ENCODE peak calls at places on chromosomes 16 and 17, in five cellular contexts. One of them, this sample, is unnamed.

GRCh38 chr17:13114601-13115024 is 96.8 kb upstream of the ELAC2 start:
- DNase-seq in neural progenitor cell: peak; percentile 87
- DNase-seq in cardiac muscle cell: peak; percentile 62
- DNase-seq in thoracic aorta: no peak
- DNase-seq in epithelial cell of prostate: no peak
- DNase-seq in this sample: peak; percentile 89

GRCh38 chr16:8855051-8855786 is 13.6 kb downstream of the CARHSP1 start:
- DNase-seq in neural progenitor cell: no peak
- DNase-seq in cardiac muscle cell: no peak
- DNase-seq in thoracic aorta: no peak
- DNase-seq in epithelial cell of prostate: no peak
- DNase-seq in this sample: no peak

GRCh38 chr17:80724723-80725388 is 180.2 kb downstream of the RPTOR start:
- DNase-seq in neural progenitor cell: no peak
- DNase-seq in cardiac muscle cell: peak; percentile 79
- DNase-seq in thoracic aorta: no peak
- DNase-seq in epithelial cell of prostate: no peak
- DNase-seq in this sample: no peak

GRCh38 chr16:81600275-81600674 is 155.7 kb downstream of the CMIP start:
- DNase-seq in neural progenitor cell: peak; percentile 35
- DNase-seq in cardiac muscle cell: peak; percentile 71
- DNase-seq in thoracic aorta: no peak
- DNase-seq in epithelial cell of prostate: no peak
- DNase-seq in this sample: no peak

GRCh38 chr16:85139888-85140339 is 27.6 kb upstream of the CIBAR2 start:
- DNase-seq in neural progenitor cell: no peak
- DNase-seq in cardiac muscle cell: no peak
- DNase-seq in thoracic aorta: no peak
- DNase-seq in epithelial cell of prostate: no peak
- DNase-seq in this sample: no peak

GRCh38 chr16:2450975-2451381 is 8.9 kb upstream of the TEDC2 start:
- DNase-seq in neural progenitor cell: no peak
- DNase-seq in cardiac muscle cell: no peak
- DNase-seq in thoracic aorta: no peak
- DNase-seq in epithelial cell of prostate: no peak
- DNase-seq in this sample: no peak

GRCh38 chr16:75198135-75198600 is 8.8 kb downstream of the CTRB2 start:
- DNase-seq in neural progenitor cell: no peak
- DNase-seq in cardiac muscle cell: peak; percentile 80
- DNase-seq in thoracic aorta: no peak
- DNase-seq in epithelial cell of prostate: no peak
- DNase-seq in this sample: peak; percentile 46

GRCh38 chr17:1004769-1005295 is 7.9 kb downstream of the TIMM22 start:
- DNase-seq in neural progenitor cell: no peak
- DNase-seq in cardiac muscle cell: no peak
- DNase-seq in thoracic aorta: no peak
- DNase-seq in epithelial cell of prostate: no peak
- DNase-seq in this sample: no peak

GRCh38 chr16:50558913-50559312 is 10.7 kb downstream of the NKD1 start:
- DNase-seq in neural progenitor cell: no peak
- DNase-seq in cardiac muscle cell: no peak
- DNase-seq in thoracic aorta: no peak
- DNase-seq in epithelial cell of prostate: no peak
- DNase-seq in this sample: no peak

GRCh38 chr17:49546546-49547535 is 28.8 kb upstream of the NXPH3 start:
- DNase-seq in neural progenitor cell: peak; percentile 81
- DNase-seq in cardiac muscle cell: no peak
- DNase-seq in thoracic aorta: no peak
- DNase-seq in epithelial cell of prostate: no peak
- DNase-seq in this sample: peak; percentile 61

GRCh38 chr16:14186007-14186953 is 115.2 kb downstream of the MRTFB start:
- DNase-seq in neural progenitor cell: peak; percentile 74
- DNase-seq in cardiac muscle cell: peak; percentile 85
- DNase-seq in thoracic aorta: peak; percentile 10
- DNase-seq in epithelial cell of prostate: no peak
- DNase-seq in this sample: peak; percentile 73

GRCh38 chr17:57603978-57604377 is 141.1 kb downstream of the CCDC182 start:
- DNase-seq in neural progenitor cell: no peak
- DNase-seq in cardiac muscle cell: no peak
- DNase-seq in thoracic aorta: no peak
- DNase-seq in epithelial cell of prostate: no peak
- DNase-seq in this sample: no peak

GRCh38 chr16:88815901-88816589 is 4.3 kb upstream of the APRT start:
- DNase-seq in neural progenitor cell: peak; percentile 72
- DNase-seq in cardiac muscle cell: peak; percentile 22
- DNase-seq in thoracic aorta: no peak
- DNase-seq in epithelial cell of prostate: no peak
- DNase-seq in this sample: peak; percentile 91

GRCh38 chr16:25141648-25142047 is 30.1 kb downstream of the LCMT1 start:
- DNase-seq in neural progenitor cell: no peak
- DNase-seq in cardiac muscle cell: peak; percentile 58
- DNase-seq in thoracic aorta: no peak
- DNase-seq in epithelial cell of prostate: no peak
- DNase-seq in this sample: no peak

GRCh38 chr16:25148568-25149215 is 37.1 kb downstream of the LCMT1 start:
- DNase-seq in neural progenitor cell: peak; percentile 58
- DNase-seq in cardiac muscle cell: no peak
- DNase-seq in thoracic aorta: no peak
- DNase-seq in epithelial cell of prostate: no peak
- DNase-seq in this sample: peak; percentile 86

GRCh38 chr16:25140459-25140858 is 28.9 kb downstream of the LCMT1 start:
- DNase-seq in neural progenitor cell: no peak
- DNase-seq in cardiac muscle cell: no peak
- DNase-seq in thoracic aorta: no peak
- DNase-seq in epithelial cell of prostate: no peak
- DNase-seq in this sample: no peak

GRCh38 chr16:25138130-25138529 is 26.6 kb downstream of the LCMT1 start:
- DNase-seq in neural progenitor cell: no peak
- DNase-seq in cardiac muscle cell: no peak
- DNase-seq in thoracic aorta: no peak
- DNase-seq in epithelial cell of prostate: no peak
- DNase-seq in this sample: no peak

DNA sequence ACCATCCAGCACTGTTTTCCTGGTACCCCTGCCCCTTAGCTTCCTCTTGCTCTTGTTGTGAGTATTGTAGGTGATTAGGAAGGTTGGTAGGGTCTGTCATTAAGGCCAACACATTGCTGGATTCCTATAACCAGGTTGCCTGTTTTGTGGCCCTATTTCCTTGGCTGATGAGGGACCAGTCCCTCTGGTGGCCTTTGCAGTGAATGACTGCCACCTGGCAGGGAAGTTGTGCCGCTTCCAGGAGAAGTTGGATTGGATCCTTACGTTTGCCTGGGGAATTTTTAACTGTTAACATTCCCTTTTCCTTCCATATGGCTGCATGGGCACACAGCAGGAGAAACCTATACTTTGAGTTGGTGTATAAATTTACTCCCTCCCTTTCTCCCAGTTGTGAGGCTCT is 32.4 kb downstream of the LCMT1 start:
- DNase-seq in neural progenitor cell: peak; percentile 26
- DNase-seq in cardiac muscle cell: no peak
- DNase-seq in thoracic aorta: no peak
- DNase-seq in epithelial cell of prostate: no peak
- DNase-seq in this sample: peak; percentile 71
- H3K27ac ChIP-seq in neural progenitor cell: no peak overlapping the region
- H3K27ac ChIP-seq in cardiac muscle cell: no peak overlapping the region
- H3K27ac ChIP-seq in thoracic aorta: no peak overlapping the region
- H3K27ac ChIP-seq in epithelial cell of prostate: no peak overlapping the region
- H3K27ac ChIP-seq in this sample: no peak overlapping the region

DNA sequence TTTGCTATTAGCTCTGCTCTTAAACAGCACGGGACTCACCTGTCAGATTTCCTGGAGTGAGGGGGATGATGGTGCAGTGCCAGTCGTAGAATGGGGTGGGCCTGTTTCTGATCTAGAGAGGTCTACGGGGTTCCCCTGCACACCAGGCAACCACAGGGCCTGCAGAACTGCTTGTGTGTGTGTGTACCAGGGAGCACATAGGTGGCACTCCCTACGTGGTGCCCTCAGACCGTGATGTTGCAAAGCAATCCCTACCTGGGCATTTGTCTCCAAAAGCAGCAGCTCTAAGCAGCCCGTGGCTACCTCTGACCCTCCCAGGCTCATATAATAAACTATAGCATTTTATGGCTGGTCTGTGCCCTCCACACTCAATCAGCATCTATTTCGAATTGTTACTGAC is 38.5 kb downstream of the MPRIP start:
- DNase-seq in neural progenitor cell: no peak
- DNase-seq in cardiac muscle cell: no peak
- DNase-seq in thoracic aorta: no peak
- DNase-seq in epithelial cell of prostate: no peak
- DNase-seq in this sample: no peak
- H3K27ac ChIP-seq in neural progenitor cell: no peak overlapping the region
- H3K27ac ChIP-seq in cardiac muscle cell: no peak overlapping the region
- H3K27ac ChIP-seq in thoracic aorta: no peak overlapping the region
- H3K27ac ChIP-seq in epithelial cell of prostate: no peak overlapping the region
- H3K27ac ChIP-seq in this sample: no peak overlapping the region

GRCh38 chr17:79644617-79645016 is 33.8 kb upstream of the RBFOX3 start:
- DNase-seq in neural progenitor cell: no peak
- DNase-seq in cardiac muscle cell: no peak
- DNase-seq in thoracic aorta: no peak
- DNase-seq in epithelial cell of prostate: no peak
- DNase-seq in this sample: no peak

GRCh38 chr17:79645777-79646088 is 34.9 kb upstream of the RBFOX3 start:
- DNase-seq in neural progenitor cell: no peak
- DNase-seq in cardiac muscle cell: no peak
- DNase-seq in thoracic aorta: no peak
- DNase-seq in epithelial cell of prostate: no peak
- DNase-seq in this sample: peak; percentile 31

GRCh38 chr17:79646721-79647455 is 36.0 kb upstream of the RBFOX3 start:
- DNase-seq in neural progenitor cell: no peak
- DNase-seq in cardiac muscle cell: no peak
- DNase-seq in thoracic aorta: no peak
- DNase-seq in epithelial cell of prostate: no peak
- DNase-seq in this sample: peak; percentile 32

GRCh38 chr17:79647456-79647915 is 36.6 kb upstream of the RBFOX3 start:
- DNase-seq in neural progenitor cell: no peak
- DNase-seq in cardiac muscle cell: no peak
- DNase-seq in thoracic aorta: no peak
- DNase-seq in epithelial cell of prostate: no peak
- DNase-seq in this sample: no peak

DNA sequence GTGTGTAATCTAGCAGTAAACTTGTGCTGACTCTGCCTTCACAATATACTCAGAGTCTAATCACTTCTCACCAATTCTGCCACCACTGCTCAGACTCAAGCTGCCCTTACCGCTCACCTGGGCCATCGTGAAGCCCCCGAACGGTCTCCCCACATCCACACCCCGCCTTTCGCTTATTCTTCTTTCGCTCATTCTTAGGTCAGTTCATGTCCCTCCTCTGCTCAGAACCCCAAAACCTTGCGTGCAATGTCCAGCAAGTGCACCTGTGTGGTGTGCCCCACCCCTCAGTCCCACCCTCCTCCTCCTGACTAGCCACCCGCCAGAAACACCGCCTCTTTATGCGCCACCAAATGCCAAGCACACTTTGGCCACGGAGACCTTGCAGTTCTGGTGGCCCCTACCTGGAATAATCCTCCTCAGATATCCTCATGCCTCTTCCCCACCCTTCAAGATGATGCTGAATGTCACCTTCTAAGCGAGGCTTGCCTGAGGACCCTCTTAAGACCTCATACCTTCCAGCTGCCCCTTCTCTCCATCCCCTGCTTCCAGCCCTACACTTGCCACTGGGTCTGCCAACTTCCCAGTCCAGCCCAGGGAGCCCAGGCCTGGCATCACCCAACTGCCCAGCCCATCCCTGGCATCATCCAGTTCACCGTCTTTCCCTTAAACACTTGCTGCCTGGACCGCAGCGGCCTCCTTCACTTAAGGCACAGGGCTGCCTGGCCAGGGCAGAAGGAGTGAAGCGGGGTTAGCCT is 34.3 kb upstream of the RBFOX3 start:
- DNase-seq in neural progenitor cell: no peak
- DNase-seq in cardiac muscle cell: no peak
- DNase-seq in thoracic aorta: no peak
- DNase-seq in epithelial cell of prostate: no peak
- DNase-seq in this sample: peak; percentile 36
- H3K27ac ChIP-seq in neural progenitor cell: no peak overlapping the region
- H3K27ac ChIP-seq in cardiac muscle cell: no peak overlapping the region
- H3K27ac ChIP-seq in thoracic aorta: no peak overlapping the region
- H3K27ac ChIP-seq in epithelial cell of prostate: no peak overlapping the region
- H3K27ac ChIP-seq in this sample: no peak overlapping the region

GRCh38 chr17:51044964-51045363 is 75.7 kb downstream of the SPAG9 start:
- DNase-seq in neural progenitor cell: peak; percentile 34
- DNase-seq in cardiac muscle cell: peak; percentile 27
- DNase-seq in thoracic aorta: no peak
- DNase-seq in epithelial cell of prostate: no peak
- DNase-seq in this sample: peak; percentile 62
- H3K27ac ChIP-seq in neural progenitor cell: peak overlapping the region; percentile 98
- H3K27ac ChIP-seq in cardiac muscle cell: no peak overlapping the region
- H3K27ac ChIP-seq in thoracic aorta: no peak overlapping the region
- H3K27ac ChIP-seq in epithelial cell of prostate: no peak overlapping the region
- H3K27ac ChIP-seq in this sample: no peak overlapping the region

GRCh38 chr17:6476834-6477210 is 32.6 kb downstream of the PIMREG start:
- DNase-seq in neural progenitor cell: no peak
- DNase-seq in cardiac muscle cell: no peak
- DNase-seq in thoracic aorta: no peak
- DNase-seq in epithelial cell of prostate: no peak
- DNase-seq in this sample: no peak
- H3K27ac ChIP-seq in neural progenitor cell: no peak overlapping the region
- H3K27ac ChIP-seq in cardiac muscle cell: no peak overlapping the region
- H3K27ac ChIP-seq in thoracic aorta: no peak overlapping the region
- H3K27ac ChIP-seq in epithelial cell of prostate: no peak overlapping the region
- H3K27ac ChIP-seq in this sample: no peak overlapping the region

DNA sequence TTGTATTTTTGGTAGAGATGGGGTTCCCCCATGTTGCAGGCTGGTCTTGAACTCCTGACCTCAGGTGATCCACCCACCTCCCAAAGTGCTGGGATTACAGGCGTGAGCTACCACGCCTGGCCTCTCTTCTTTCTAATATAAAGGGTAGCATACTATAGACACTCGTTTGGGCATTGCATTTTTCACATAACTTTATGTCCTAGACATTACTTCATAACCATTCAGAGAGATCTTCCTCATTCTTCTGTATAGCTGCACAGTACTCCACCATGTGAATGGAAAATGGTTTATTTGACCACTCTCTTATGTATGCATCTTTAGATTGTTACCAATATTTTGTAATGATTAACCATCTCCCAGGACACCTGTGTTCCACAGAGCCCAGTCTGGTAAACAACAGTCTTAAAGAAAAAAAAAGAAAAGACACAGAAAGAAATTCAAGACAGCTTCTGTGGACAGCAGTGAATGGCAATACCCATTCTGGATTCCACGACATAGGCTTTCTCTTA is 42.1 kb downstream of the TK2 start:
- DNase-seq in neural progenitor cell: no peak
- DNase-seq in cardiac muscle cell: no peak
- DNase-seq in thoracic aorta: no peak
- DNase-seq in epithelial cell of prostate: no peak
- DNase-seq in this sample: no peak
- H3K27ac ChIP-seq in neural progenitor cell: no peak overlapping the region
- H3K27ac ChIP-seq in cardiac muscle cell: no peak overlapping the region
- H3K27ac ChIP-seq in thoracic aorta: peak overlapping the region; percentile 70
- H3K27ac ChIP-seq in epithelial cell of prostate: peak overlapping the region; percentile 59
- H3K27ac ChIP-seq in this sample: peak overlapping the region; percentile 4

DNA sequence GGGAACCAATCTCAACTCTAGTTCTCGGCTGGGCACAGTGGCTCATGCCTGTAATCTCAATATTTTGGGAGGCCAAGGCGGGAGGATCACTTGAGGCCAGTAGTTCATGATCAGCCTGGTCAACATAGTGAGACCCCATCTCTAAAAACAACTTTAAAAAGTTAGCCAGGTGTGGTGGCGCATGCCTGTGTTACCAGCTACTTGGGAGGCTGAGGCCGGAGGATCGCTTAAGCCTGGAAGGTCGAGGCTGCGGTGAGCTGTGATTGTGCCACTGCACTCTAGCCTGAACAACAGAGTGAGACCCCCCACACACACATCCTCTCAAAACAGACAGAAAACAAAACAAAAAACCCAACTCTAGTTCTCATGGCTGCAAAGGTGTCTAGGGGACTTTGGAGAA is 4.9 kb downstream of the THRA start:
- DNase-seq in neural progenitor cell: no peak
- DNase-seq in cardiac muscle cell: no peak
- DNase-seq in thoracic aorta: no peak
- DNase-seq in epithelial cell of prostate: no peak
- DNase-seq in this sample: no peak
- H3K27ac ChIP-seq in neural progenitor cell: no peak overlapping the region
- H3K27ac ChIP-seq in cardiac muscle cell: peak overlapping the region; percentile 89
- H3K27ac ChIP-seq in thoracic aorta: peak overlapping the region; percentile 74
- H3K27ac ChIP-seq in epithelial cell of prostate: no peak overlapping the region
- H3K27ac ChIP-seq in this sample: no peak overlapping the region